ENCODE peak calls at places on chromosome 18, in five cellular contexts. T is HFFc6; U is activated naive CD4-positive, alpha-beta T cell; X is cardiac muscle cell; I is dermis blood vessel endothelial cell. N is an unnamed sample.

GRCh38 chr18:63071566-63072175 is 247.9 kb downstream of the BCL2 start:
- DNase-seq in T (no peak), U (no peak), X (no peak), I (no peak), N (no peak)

GRCh38 chr18:31302991-31303390 is 15.0 kb upstream of the DSG1 start:
- DNase-seq in T (no peak), U (no peak), X (no peak), I (peak; percentile 46), N (no peak)

GRCh38 chr18:21191596-21192307 is 50.3 kb upstream of the GREB1L start:
- DNase-seq in T (peak; percentile 63), U (no peak), X (peak; percentile 81), I (peak; percentile 70), N (peak; percentile 77)

GRCh38 chr18:55031576-55031975 is 72.3 kb upstream of the CCDC68 start:
- DNase-seq in T (no peak), U (no peak), X (no peak), I (no peak), N (no peak)

GRCh38 chr18:79405781-79406575 is 10.2 kb downstream of the NFATC1 start:
- DNase-seq in T (no peak), U (peak; percentile 39), X (no peak), I (peak; percentile 74), N (no peak)

GRCh38 chr18:8835556-8835955 is 130.2 kb downstream of the MTCL1 start:
- DNase-seq in T (no peak), U (no peak), X (no peak), I (no peak), N (no peak)

GRCh38 chr18:61528961-61529360 is 195.7 kb downstream of the CDH20 start:
- DNase-seq in T (no peak), U (no peak), X (no peak), I (no peak), N (no peak)

GRCh38 chr18:10463096-10463495 is 8.7 kb downstream of the APCDD1 start:
- DNase-seq in T (no peak), U (no peak), X (no peak), I (no peak), N (no peak)

GRCh38 chr18:21761471-21762115 is 21.0 kb downstream of the MIB1 start:
- DNase-seq in T (no peak), U (no peak), X (no peak), I (no peak), N (no peak)

GRCh38 chr18:52546686-52547346 is 206.8 kb downstream of the DCC start:
- DNase-seq in T (no peak), U (no peak), X (no peak), I (no peak), N (no peak)

GRCh38 chr18:23900979-23901378 is 113.6 kb upstream of the TTC39C start:
- DNase-seq in T (no peak), U (no peak), X (no peak), I (peak; percentile 93), N (no peak)

GRCh38 chr18:376307-376706 is 108.5 kb upstream of the THOC1 start:
- DNase-seq in T (no peak), U (no peak), X (no peak), I (peak; percentile 21), N (no peak)

GRCh38 chr18:77002496-77002895 is 130.1 kb downstream of the MBP start:
- DNase-seq in T (no peak), U (no peak), X (no peak), I (no peak), N (no peak)

GRCh38 chr18:79402977-79403722 is 7.4 kb downstream of the NFATC1 start:
- DNase-seq in T (no peak), U (no peak), X (no peak), I (peak; percentile 78), N (no peak)

GRCh38 chr18:24168496-24168895 is 29.6 kb downstream of the CABYR start:
- DNase-seq in T (no peak), U (no peak), X (no peak), I (no peak), N (no peak)

GRCh38 chr18:12470382-12471090 is 62.8 kb downstream of the PRELID3A start:
- DNase-seq in T (no peak), U (no peak), X (peak; percentile 33), I (no peak), N (no peak)

N was measured in Caco-2.